ENCODE peak calls at places on chromosomes 2 and 18, in eight cellular contexts. B is WERI-Rb-1, E is HL-60, I is brain microvascular endothelial cell, G is uterus, F is heart right ventricle, W is coronary artery, X is endodermal cell. A is an unnamed sample.

GRCh38 chr2:101047774-101048173 is 45.7 kb downstream of the RPL31 start:
- DNase-seq in B (no peak), E (no peak), I (no peak), G (no peak), F (peak; percentile 44), W (no peak), X (no peak), A (no peak)

GRCh38 chr2:215280326-215280725 is 31.5 kb upstream of the ATIC start:
- DNase-seq in B (no peak), E (no peak), I (peak; percentile 24), G (no peak), F (no peak), W (no peak), X (no peak), A (no peak)

GRCh38 chr2:207288628-207289027 is 122.9 kb upstream of the KLF7 start:
- DNase-seq in B (no peak), E (no peak), I (no peak), G (no peak), F (no peak), W (no peak), X (no peak), A (no peak)

GRCh38 chr2:38925982-38926381 is 36.3 kb downstream of the ARHGEF33 start:
- DNase-seq in B (no peak), E (no peak), I (no peak), G (no peak), F (no peak), W (no peak), X (peak; percentile 74), A (no peak)

GRCh38 chr2:44929680-44930273 is 11.7 kb upstream of the SIX3 start:
- DNase-seq in B (no peak), E (no peak), I (no peak), G (no peak), F (no peak), W (no peak), X (peak; percentile 88), A (no peak)

GRCh38 chr2:69959425-69959824 is 2.0 kb downstream of the ASPRV1 start:
- DNase-seq in B (no peak), E (no peak), I (no peak), G (no peak), F (no peak), W (no peak), X (no peak), A (no peak)

GRCh38 chr18:79626905-79627749 is 52.5 kb upstream of the CTDP1 start:
- DNase-seq in B (no peak), E (no peak), I (no peak), G (peak; percentile 9), F (no peak), W (no peak), X (no peak), A (no peak)

GRCh38 chr2:207901847-207902246 is 123.5 kb downstream of the PLEKHM3 start:
- DNase-seq in B (no peak), E (no peak), I (no peak), G (no peak), F (no peak), W (no peak), X (no peak), A (no peak)

GRCh38 chr2:31383471-31384153 is 30.9 kb downstream of the XDH start:
- DNase-seq in B (no peak), E (no peak), I (peak; percentile 29), G (no peak), F (no peak), W (peak; percentile 9), X (no peak), A (no peak)

GRCh38 chr18:67581178-67581577 is 64.7 kb upstream of the DSEL start:
- DNase-seq in B (no peak), E (no peak), I (no peak), G (no peak), F (no peak), W (no peak), X (no peak), A (no peak)

GRCh38 chr2:8966123-8966908 is 37.2 kb downstream of the MBOAT2 start:
- DNase-seq in B (no peak), E (no peak), I (peak; percentile 27), G (no peak), F (no peak), W (no peak), X (no peak), A (no peak)

GRCh38 chr2:199602271-199602895 is 144.6 kb upstream of the SATB2 start:
- DNase-seq in B (peak; percentile 47), E (peak; percentile 11), I (no peak), G (no peak), F (no peak), W (no peak), X (peak; percentile 77), A (no peak)

GRCh38 chr2:50491541-50492114 is 540.3 kb downstream of the NRXN1 start:
- DNase-seq in B (peak; percentile 46), E (no peak), I (peak; percentile 7), G (no peak), F (no peak), W (no peak), X (peak; percentile 56), A (no peak)
- H3K27ac ChIP-seq in B (peak overlapping the region; percentile 37), E (no peak overlapping the region), I (no peak overlapping the region), G (no peak overlapping the region), F (no peak overlapping the region), W (no peak overlapping the region), X (no peak overlapping the region), A (no peak overlapping the region)

GRCh38 chr2:224137208-224137607 is 98.1 kb upstream of the SERPINE2 start:
- DNase-seq in B (no peak), E (no peak), I (no peak), G (no peak), F (no peak), W (no peak), X (no peak), A (no peak)
- H3K27ac ChIP-seq in B (no peak overlapping the region), E (no peak overlapping the region), I (no peak overlapping the region), G (no peak overlapping the region), F (no peak overlapping the region), W (no peak overlapping the region), X (no peak overlapping the region), A (no peak overlapping the region)

DNA sequence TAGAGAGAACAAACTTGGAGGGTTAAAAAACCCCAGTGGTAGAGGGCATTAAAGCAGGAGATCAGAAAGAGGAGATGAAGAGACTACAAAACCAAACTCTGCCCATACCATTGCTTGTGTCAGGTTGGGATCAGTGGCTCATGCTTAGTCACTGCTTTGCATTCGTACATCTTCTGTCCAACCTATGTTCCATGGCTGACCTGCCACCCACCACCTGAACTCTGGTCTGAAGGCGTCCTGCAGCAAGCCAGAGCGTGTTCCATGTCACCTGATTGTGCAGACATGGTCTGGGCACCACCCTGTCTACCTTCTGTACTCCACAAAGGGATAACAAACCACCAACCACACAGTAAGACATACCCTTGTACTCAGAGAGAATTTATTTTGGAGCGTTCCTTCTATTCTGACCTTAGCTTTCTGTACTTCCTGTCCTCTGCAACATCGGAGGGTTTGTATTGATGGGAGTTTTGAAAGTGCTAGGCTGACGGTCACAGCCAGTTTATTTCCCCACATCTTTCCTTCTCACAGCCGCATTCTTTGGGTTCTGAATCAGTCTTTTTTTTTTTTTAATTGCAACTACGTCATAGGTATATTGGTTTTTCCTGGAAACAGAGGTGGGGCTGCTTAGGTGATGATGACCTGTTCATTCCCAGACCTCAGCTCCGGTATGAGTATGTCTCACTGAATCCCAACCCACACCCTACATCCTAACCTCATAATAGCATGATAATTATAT is 88.3 kb downstream of the SOWAHC start:
- DNase-seq in B (no peak), E (no peak), I (peak; percentile 26), G (no peak), F (no peak), W (no peak), X (no peak), A (no peak)
- H3K27ac ChIP-seq in B (no peak overlapping the region), E (no peak overlapping the region), I (no peak overlapping the region), G (no peak overlapping the region), F (no peak overlapping the region), W (no peak overlapping the region), X (no peak overlapping the region), A (no peak overlapping the region)

DNA sequence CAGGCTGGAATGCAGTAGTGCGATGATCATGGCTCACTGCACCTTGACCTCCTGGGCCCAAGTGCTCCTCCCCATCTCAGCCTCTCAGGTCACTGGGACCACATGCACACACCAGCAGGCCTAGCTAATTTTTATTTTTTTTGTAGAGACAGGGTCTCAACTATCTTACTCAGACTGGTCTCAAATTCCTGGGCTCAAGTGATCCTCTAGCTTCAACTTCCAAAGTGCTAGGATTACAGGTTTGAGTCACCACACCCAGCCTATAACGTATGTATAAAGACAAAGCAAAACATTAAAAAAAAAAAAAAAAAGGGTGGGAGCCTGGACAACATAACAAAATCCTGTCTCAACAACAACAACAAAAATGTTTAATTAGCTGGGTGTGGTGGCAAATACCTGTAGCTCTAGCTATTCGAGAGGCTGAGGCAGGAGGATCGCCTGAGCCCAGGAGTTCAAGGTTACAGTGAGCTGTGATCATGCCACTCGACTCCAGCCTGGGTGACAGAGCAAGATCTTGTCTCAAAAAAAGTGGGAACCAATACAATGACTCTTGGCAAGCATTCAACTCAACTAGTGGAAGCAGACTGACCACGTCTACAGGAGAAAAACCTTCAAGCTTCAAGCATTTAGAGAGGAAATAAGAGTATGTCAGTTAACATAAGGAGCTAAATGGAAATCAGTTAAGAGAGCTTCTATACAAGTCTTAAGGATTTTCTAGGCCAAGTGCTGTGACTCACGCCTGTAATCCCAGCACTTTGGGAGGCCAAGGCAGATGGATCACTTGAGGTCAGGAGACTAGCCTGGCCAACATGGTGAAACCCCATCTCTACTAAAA is 2.6 kb downstream of the GTF3C2 start:
- DNase-seq in B (peak; percentile 81), E (peak; percentile 55), I (peak; percentile 19), G (no peak), F (no peak), W (no peak), X (no peak), A (no peak)
- H3K27ac ChIP-seq in B (peak overlapping the region; percentile 94), E (no peak overlapping the region), I (peak overlapping the region; percentile 3), G (no peak overlapping the region), F (no peak overlapping the region), W (no peak overlapping the region), X (no peak overlapping the region), A (no peak overlapping the region)

GRCh38 chr2:88517759-88518201 is 65.3 kb upstream of the FOXI3 start:
- DNase-seq in B (peak; percentile 12), E (no peak), I (no peak), G (no peak), F (no peak), W (no peak), X (peak; percentile 76), A (no peak)
- H3K27ac ChIP-seq in B (no peak overlapping the region), E (no peak overlapping the region), I (no peak overlapping the region), G (no peak overlapping the region), F (no peak overlapping the region), W (no peak overlapping the region), X (no peak overlapping the region), A (no peak overlapping the region)

GRCh38 chr18:49833804-49834203 is 20.5 kb upstream of the ACAA2 start:
- DNase-seq in B (no peak), E (no peak), I (no peak), G (no peak), F (no peak), W (no peak), X (no peak), A (no peak)
- H3K27ac ChIP-seq in B (no peak overlapping the region), E (no peak overlapping the region), I (no peak overlapping the region), G (no peak overlapping the region), F (no peak overlapping the region), W (no peak overlapping the region), X (no peak overlapping the region), A (no peak overlapping the region)

GRCh38 chr18:486929-487328 is 13.6 kb downstream of the COLEC12 start:
- DNase-seq in B (no peak), E (no peak), I (no peak), G (no peak), F (no peak), W (no peak), X (no peak), A (no peak)
- H3K27ac ChIP-seq in B (no peak overlapping the region), E (no peak overlapping the region), I (no peak overlapping the region), G (no peak overlapping the region), F (no peak overlapping the region), W (no peak overlapping the region), X (no peak overlapping the region), A (no peak overlapping the region)